ENCODE peak calls at places on chromosomes 11 and 22, in seven cellular contexts. M, J, K, Y, U, B and P are unnamed samples.

GRCh38 chr22:27752771-27753170 is 48.8 kb downstream of the MN1 start:
- DNase-seq in M (peak), J (no peak), Y (no peak), U (no peak), B (no peak), K (peak), P (no peak)

GRCh38 chr11:71301046-71301857 is 48.9 kb upstream of the SHANK2 start:
- DNase-seq in J (no peak), B (no peak), M (peak), K (no peak), Y (no peak), U (no peak), P (no peak)

GRCh38 chr11:93524868-93525267 is 18.3 kb downstream of the SMCO4 start:
- DNase-seq in M (no peak), K (no peak), U (no peak), J (no peak), Y (no peak), B (no peak), P (no peak)

GRCh38 chr11:93591247-93591898 is 48.2 kb upstream of the SMCO4 start:
- DNase-seq in K (peak), J (no peak), U (no peak), M (no peak), B (no peak), Y (peak), P (peak)

GRCh38 chr22:41177626-41178424 is 27.3 kb upstream of the L3MBTL2 start:
- DNase-seq in B (no peak), M (no peak), K (no peak), J (no peak), Y (no peak), U (no peak), P (no peak)

GRCh38 chr11:86815726-86816125 is 15.4 kb downstream of the PRSS23 start:
- DNase-seq in J (no peak), K (no peak), Y (no peak), M (no peak), U (no peak), B (no peak), P (no peak)

GRCh38 chr11:130611791-130612251 is 163.4 kb downstream of the ADAMTS15 start:
- DNase-seq in U (no peak), M (no peak), K (peak), Y (peak), B (no peak), J (no peak), P (peak)

GRCh38 chr11:61972796-61973602 is 5.6 kb upstream of the FTH1 start:
- DNase-seq in K (no peak), U (no peak), J (no peak), M (peak), B (no peak), Y (peak), P (no peak)

GRCh38 chr11:104609297-104609696 is 289.0 kb downstream of the CASP12 start:
- DNase-seq in B (peak), Y (peak), K (peak), M (peak), J (no peak), U (peak), P (peak)

GRCh38 chr11:4748435-4748834 is 21.3 kb downstream of the OR51F1 start:
- DNase-seq in B (no peak), M (no peak), J (no peak), Y (no peak), U (no peak), K (no peak), P (no peak)

GRCh38 chr11:114440121-114440860 is 1.0 kb downstream of the REXO2 start:
- DNase-seq in B (no peak), K (peak), M (no peak), U (no peak), J (no peak), Y (peak), P (peak)

GRCh38 chr11:126538071-126538470 is 182.6 kb downstream of the ST3GAL4 start:
- DNase-seq in K (no peak), J (no peak), U (no peak), Y (no peak), B (no peak), M (no peak), P (no peak)

GRCh38 chr22:43828711-43829447 is 16.8 kb upstream of the EFCAB6 start:
- DNase-seq in U (peak), B (no peak), K (peak), Y (peak), J (no peak), M (peak), P (peak)

GRCh38 chr11:79413258-79413657 is 27.6 kb downstream of the TENM4 start:
- DNase-seq in B (peak), M (peak), J (no peak), U (no peak), K (peak), Y (peak), P (peak)

GRCh38 chr11:125464671-125465070 is 31.4 kb downstream of the FEZ1 start:
- DNase-seq in Y (no peak), K (no peak), M (no peak), J (no peak), U (no peak), B (no peak), P (no peak)

GRCh38 chr22:49976439-49977175 is 16.0 kb downstream of the PIM3 start:
- DNase-seq in M (no peak), B (no peak), J (no peak), K (no peak), Y (no peak), U (peak), P (no peak)

GRCh38 chr22:23763579-23764331 is 965 bp downstream of the C22orf15 start:
- DNase-seq in K (no peak), U (peak), J (peak), Y (no peak), B (no peak), M (no peak), P (peak)

GRCh38 chr11:120290945-120291344 is 34.2 kb upstream of the TLCD5 start:
- DNase-seq in U (no peak), B (no peak), M (no peak), K (no peak), Y (no peak), J (no peak), P (no peak)

GRCh38 chr22:29121124-29121523 is 48.3 kb downstream of the KREMEN1 start:
- DNase-seq in B (no peak), K (no peak), J (no peak), M (no peak), Y (no peak), U (no peak), P (no peak)

GRCh38 chr11:57638811-57639320 is 10.8 kb downstream of the YPEL4 start:
- DNase-seq in Y (no peak), J (no peak), U (no peak), M (no peak), K (no peak), B (peak), P (peak)

GRCh38 chr22:48727454-48728058 is 1100.1 kb downstream of the BRD1 start:
- DNase-seq in Y (no peak), J (no peak), U (no peak), M (no peak), K (no peak), B (no peak), P (no peak)

GRCh38 chr11:119530503-119530902 is 107.5 kb upstream of the THY1 start:
- DNase-seq in J (no peak), B (no peak), Y (no peak), K (no peak), M (no peak), U (no peak), P (no peak)

GRCh38 chr11:94794287-94795168 is 26.4 kb downstream of the AMOTL1 start:
- DNase-seq in M (no peak), Y (peak), B (no peak), J (no peak), K (peak), U (no peak), P (no peak)

GRCh38 chr22:44587004-44587793 is 89.2 kb upstream of the RTL6 start:
- DNase-seq in M (no peak), B (no peak), Y (no peak), U (no peak), J (no peak), K (peak), P (peak)

GRCh38 chr22:50712341-50713007 is 25.5 kb upstream of the ACR start:
- DNase-seq in U (no peak), B (no peak), K (no peak), J (no peak), M (no peak), Y (no peak), P (no peak)

GRCh38 chr22:35397095-35397904 is 2.6 kb upstream of the MCM5 start:
- DNase-seq in B (no peak), Y (peak), M (no peak), U (no peak), K (no peak), J (no peak), P (peak)

GRCh38 chr11:61874460-61874809 is 16.9 kb downstream of the FADS3 start:
- DNase-seq in U (no peak), Y (no peak), K (no peak), J (no peak), M (no peak), B (no peak), P (no peak)

GRCh38 chr11:35516361-35516760 is 9.1 kb downstream of the PAMR1 start:
- DNase-seq in M (no peak), K (no peak), Y (no peak), B (no peak), U (no peak), J (no peak), P (no peak)

GRCh38 chr22:19423906-19424500 is 7.5 kb downstream of the HIRA start:
- DNase-seq in U (no peak), Y (no peak), J (no peak), M (no peak), B (no peak), K (no peak), P (no peak)

DNA sequence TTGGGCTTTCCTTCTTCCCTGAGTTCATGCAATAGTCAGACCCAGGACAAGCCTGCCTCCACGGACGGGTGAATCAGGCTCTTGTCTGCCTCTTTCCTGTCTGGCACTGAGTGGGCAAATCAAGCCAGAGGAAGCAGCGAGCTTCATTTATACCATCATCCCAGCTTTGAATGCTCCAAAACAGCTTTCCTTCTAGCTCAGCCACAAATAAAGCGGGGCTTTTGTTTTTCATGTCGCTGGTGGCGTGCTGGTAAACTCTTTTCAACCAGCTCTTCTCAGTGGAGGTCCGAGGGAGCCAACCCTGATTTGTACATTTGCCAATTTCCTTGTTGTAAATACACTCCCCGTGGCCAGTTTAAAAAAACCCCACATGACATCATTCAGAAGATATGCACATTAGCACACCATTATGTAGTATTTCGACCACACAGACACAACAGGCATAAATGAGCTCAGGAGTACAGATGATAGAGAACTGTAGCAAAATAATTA is 8.6 kb downstream of the C11orf91 start:
- DNase-seq in U (no peak), J (no peak), Y (peak), M (peak), B (no peak), K (peak), P (peak)
- H3K4me3 ChIP-seq in U (no peak), J (no peak), Y (peak), M (no peak), B (no peak), K (peak), P (no peak)

GRCh38 chr11:63843042-63843441 is 4.1 kb downstream of the MARK2 start:
- DNase-seq in U (no peak), M (no peak), B (no peak), J (no peak), K (no peak), Y (no peak), P (no peak)
- H3K9ac ChIP-seq in U (no peak), M (no peak), B (no peak), J (no peak), K (no peak), Y (no peak), P (peak)

DNA sequence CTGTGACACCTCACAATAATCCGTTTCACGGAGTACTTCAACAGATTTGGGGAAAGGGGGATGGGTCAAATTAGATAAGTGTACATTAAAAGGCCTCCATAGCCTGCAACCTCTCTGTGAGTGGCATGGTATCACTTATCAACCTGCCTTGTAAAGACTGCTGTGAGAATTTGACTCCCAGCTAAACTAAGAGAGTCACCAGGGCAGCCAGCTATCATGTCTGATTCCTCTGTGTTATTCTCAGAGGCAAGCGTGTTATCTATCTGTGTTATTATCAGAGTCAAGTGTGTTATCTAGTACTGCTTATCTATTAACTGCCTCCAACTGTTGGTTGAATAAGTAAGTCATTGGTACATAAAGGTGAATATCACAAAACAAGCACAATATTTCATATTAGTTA is 4.1 kb upstream of the FAM83F start:
- DNase-seq in U (no peak), K (no peak), M (no peak), B (no peak), Y (no peak), J (no peak), P (peak)
- H3K4me3 ChIP-seq in U (no peak), K (no peak), M (no peak), B (no peak), Y (no peak), J (no peak), P (no peak)

GRCh38 chr11:9747816-9748215 is 83.9 kb downstream of the SWAP70 start:
- DNase-seq in J (no peak), M (no peak), K (no peak), Y (no peak), U (peak), B (no peak), P (no peak)
- H3K9ac ChIP-seq in J (no peak), M (no peak), K (no peak), Y (no peak), U (peak), B (no peak), P (no peak)

GRCh38 chr11:128205796-128206195 is 381.6 kb downstream of the ETS1 start:
- DNase-seq in B (no peak), M (no peak), Y (no peak), J (no peak), K (no peak), U (no peak), P (no peak)

GRCh38 chr11:128207861-128208321 is 379.5 kb downstream of the ETS1 start:
- DNase-seq in Y (peak), M (no peak), U (no peak), J (no peak), B (no peak), K (peak), P (no peak)

GRCh38 chr11:128206476-128206875 is 380.9 kb downstream of the ETS1 start:
- DNase-seq in Y (no peak), K (no peak), M (no peak), B (no peak), U (no peak), J (no peak), P (no peak)

GRCh38 chr11:128210148-128210940 is 377.0 kb downstream of the ETS1 start:
- DNase-seq in B (no peak), M (peak), Y (peak), U (no peak), K (peak), J (no peak), P (peak)

GRCh38 chr11:128208329-128209220 is 378.8 kb downstream of the ETS1 start:
- DNase-seq in K (peak), M (no peak), B (no peak), Y (peak), U (no peak), J (no peak), P (no peak)
- H3K4me3 ChIP-seq in K (peak), M (no peak), B (no peak), Y (no peak), U (no peak), J (no peak), P (no peak)

GRCh38 chr11:75946531-75947530 is 131.8 kb downstream of the UVRAG start:
- DNase-seq in J (no peak), B (no peak), Y (peak), M (peak), K (peak), U (no peak), P (peak)
- H3K9ac ChIP-seq in J (peak), B (no peak), Y (no peak), M (no peak), K (no peak), U (peak), P (no peak)

GRCh38 chr22:46081831-46082210 is 68.5 kb upstream of the PPARA start:
- DNase-seq in B (no peak), U (no peak), K (no peak), J (no peak), M (no peak), Y (no peak), P (no peak)

GRCh38 chr22:46082633-46083032 is 67.7 kb upstream of the PPARA start:
- DNase-seq in M (no peak), K (no peak), Y (no peak), B (no peak), J (no peak), U (no peak), P (no peak)

GRCh38 chr22:46079093-46079860 is 71.0 kb upstream of the PPARA start:
- DNase-seq in M (no peak), K (no peak), Y (no peak), B (no peak), J (no peak), U (no peak), P (no peak)

GRCh38 chr22:46079861-46080821 is 70.2 kb upstream of the PPARA start:
- DNase-seq in Y (peak), M (no peak), B (no peak), U (no peak), K (peak), J (no peak), P (no peak)

DNA sequence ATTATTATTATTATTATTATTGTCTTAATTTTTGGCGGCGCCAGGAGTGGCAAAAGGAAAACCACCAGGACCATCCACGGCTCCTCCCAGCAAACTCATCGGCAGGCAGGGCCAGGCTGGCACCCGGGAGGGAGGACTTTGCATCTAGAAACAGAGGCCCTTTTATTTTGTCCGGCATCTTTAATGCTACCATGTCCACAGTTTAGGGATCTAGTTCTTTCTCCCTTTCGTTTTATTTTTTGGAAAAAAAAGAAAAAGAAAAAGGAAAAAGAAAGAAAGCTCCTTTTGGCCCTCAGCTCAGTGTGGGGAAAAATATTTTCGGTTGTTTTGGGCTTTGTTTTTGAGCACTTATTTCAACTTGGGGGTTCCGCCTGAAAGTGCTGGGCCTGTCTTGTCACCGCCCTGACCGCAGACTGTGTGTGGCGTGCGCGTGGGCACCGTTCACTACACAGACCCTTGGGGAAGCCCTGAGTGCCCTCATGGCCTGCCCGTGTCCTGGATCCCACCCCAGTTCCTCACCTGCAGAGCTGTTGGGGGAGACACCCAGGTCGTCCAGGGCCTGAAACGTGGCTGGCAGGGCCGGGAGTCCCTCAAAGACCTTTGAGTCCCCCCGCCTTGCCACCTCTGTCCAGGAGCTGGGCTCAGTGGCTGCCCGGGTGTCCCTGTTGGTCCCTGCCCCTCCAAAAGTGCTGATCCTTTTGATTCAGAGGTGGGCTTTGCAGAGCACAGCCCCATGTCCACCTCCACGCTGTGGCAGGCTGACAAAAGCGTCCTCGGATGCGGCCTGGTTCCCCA is 69.1 kb upstream of the PPARA start:
- DNase-seq in K (no peak), U (no peak), M (no peak), Y (no peak), B (no peak), J (no peak), P (no peak)
- H3K4me3 ChIP-seq in K (peak), U (no peak), M (peak), Y (peak), B (no peak), J (no peak), P (no peak)

GRCh38 chr11:102230911-102231310 is 86.4 kb upstream of the BIRC3 start:
- DNase-seq in M (no peak), K (no peak), U (no peak), B (no peak), J (no peak), Y (no peak), P (no peak)

GRCh38 chr11:102225689-102226562 is 91.4 kb upstream of the BIRC3 start:
- DNase-seq in K (peak), U (no peak), B (no peak), Y (peak), M (no peak), J (no peak), P (no peak)

GRCh38 chr11:102230186-102230585 is 87.1 kb upstream of the BIRC3 start:
- DNase-seq in K (no peak), U (no peak), Y (no peak), B (no peak), M (no peak), J (no peak), P (no peak)

GRCh38 chr11:102226702-102227101 is 90.6 kb upstream of the BIRC3 start:
- DNase-seq in M (no peak), B (no peak), Y (peak), J (no peak), K (peak), U (no peak), P (peak)

DNA sequence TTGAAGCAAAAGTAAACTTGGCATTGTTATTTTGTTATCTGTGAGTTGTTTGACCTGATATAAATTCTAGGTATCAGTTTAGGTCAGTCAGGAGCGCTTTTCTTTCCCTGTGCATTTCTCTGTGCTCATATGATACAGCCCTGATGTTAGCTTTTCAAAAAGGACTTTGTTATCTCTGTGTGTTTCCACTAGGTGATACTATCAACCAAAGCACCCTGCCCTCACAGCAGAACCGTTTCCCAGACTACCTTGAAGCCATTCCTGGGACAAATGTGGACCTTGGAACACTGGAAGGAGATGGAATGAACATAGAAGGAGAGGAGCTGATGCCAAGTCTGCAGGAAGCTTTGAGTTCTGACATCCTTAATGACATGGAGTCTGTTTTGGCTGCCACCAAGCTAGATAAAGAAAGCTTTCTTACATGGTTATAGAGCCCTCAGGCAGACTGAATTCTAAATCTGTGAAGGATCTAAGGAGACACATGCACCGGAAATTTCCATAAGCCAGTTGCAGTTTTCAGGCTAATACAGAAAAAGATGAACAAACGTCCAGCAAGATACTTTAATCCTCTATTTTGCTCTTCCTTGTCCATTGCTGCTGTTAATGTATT is 87.7 kb upstream of the BIRC3 start:
- DNase-seq in M (no peak), K (no peak), B (no peak), J (no peak), Y (no peak), U (no peak), P (no peak)
- H3K9ac ChIP-seq in M (no peak), K (no peak), B (no peak), J (no peak), Y (no peak), U (no peak), P (no peak)